ENCODE peak calls at places on chromosomes 7 and 10, in seven cellular contexts. O is skeletal muscle cell; H is A549; W is nephron progenitor cell; E is bronchial epithelial cell; U is HCT116; A is activated CD4-positive, alpha-beta T cell treated with anti-CD3 and anti-CD28 coated beads for 48 hours. K is an unnamed sample.

GRCh38 chr7:5532520-5533335 is 109.1 kb upstream of the TNRC18 start:
- DNase-seq in H (no peak), A (peak), E (no peak), W (no peak), U (no peak), O (no peak), K (peak)

GRCh38 chr7:27213150-27213903 is 13.4 kb upstream of the HOXA13 start:
- DNase-seq in U (no peak), O (no peak), W (no peak), A (no peak), E (no peak), H (no peak), K (no peak)

GRCh38 chr7:11931306-11931705 is 99.3 kb upstream of the THSD7A start:
- DNase-seq in U (no peak), W (no peak), A (no peak), E (no peak), O (no peak), H (no peak), K (no peak)

GRCh38 chr10:124039432-124040086 is 53.8 kb downstream of the CHST15 start:
- DNase-seq in E (no peak), H (no peak), O (no peak), U (no peak), A (no peak), W (no peak), K (no peak)

GRCh38 chr10:23829556-23829955 is 379.4 kb upstream of the KIAA1217 start:
- DNase-seq in A (no peak), E (peak), U (no peak), W (no peak), O (no peak), H (no peak), K (no peak)

GRCh38 chr10:22301193-22301592 is 15.0 kb upstream of the COMMD3 start:
- DNase-seq in O (no peak), H (no peak), U (no peak), A (no peak), E (no peak), W (no peak), K (no peak)

GRCh38 chr7:37448057-37448636 is 517 bp downstream of the ELMO1 start:
- DNase-seq in H (peak), W (no peak), O (no peak), A (peak), U (no peak), E (no peak), K (no peak)

GRCh38 chr10:99782447-99783286 is at the start of gene ABCC2:
- DNase-seq in U (no peak), A (no peak), W (no peak), H (peak), E (peak), O (no peak), K (no peak)

GRCh38 chr10:95742962-95743535 is 12.9 kb upstream of the ENTPD1 start:
- DNase-seq in U (no peak), W (no peak), A (no peak), O (no peak), H (no peak), E (no peak), K (no peak)

GRCh38 chr10:102815790-102816549 is 21.2 kb downstream of the CYP17A1 start:
- DNase-seq in O (peak), E (peak), U (no peak), A (no peak), W (no peak), H (no peak), K (no peak)

GRCh38 chr10:91034494-91035157 is 113.7 kb upstream of the ANKRD1 start:
- DNase-seq in W (peak), H (no peak), E (no peak), O (peak), U (no peak), A (no peak), K (no peak)

GRCh38 chr7:83872501-83872900 is 223.6 kb upstream of the SEMA3E start:
- DNase-seq in E (no peak), A (no peak), H (no peak), U (no peak), W (no peak), O (no peak), K (peak)

GRCh38 chr10:100912013-100912608 is 652 bp upstream of the SLF2 start:
- DNase-seq in W (no peak), E (no peak), H (no peak), A (no peak), O (no peak), U (no peak), K (no peak)

GRCh38 chr7:20329389-20330175 is 1.1 kb upstream of the ITGB8 start:
- DNase-seq in E (peak), O (no peak), A (peak), H (peak), U (peak), W (peak), K (peak)

GRCh38 chr10:5876181-5876768 is 13.4 kb downstream of the ANKRD16 start:
- DNase-seq in E (no peak), U (no peak), A (no peak), O (peak), H (no peak), W (no peak), K (no peak)

K was measured in Calu3.